ENCODE peak calls at places on chromosomes 4 and X, in four cellular contexts. One of them, this sample, is unnamed.

GRCh38 chr4:121594796-121595526 is 101.8 kb downstream of the ANXA5 start:
- DNase-seq in neural crest cell: no peak
- DNase-seq in lower leg skin: no peak
- DNase-seq in activated CD8-positive, alpha-beta T cell treated with anti-CD3 and anti-CD28 coated beads for 36 hours: no peak
- DNase-seq in this sample: no peak

GRCh38 chr4:129239088-129239487 is 143.1 kb downstream of the C4orf33 start:
- DNase-seq in lower leg skin: no peak
- DNase-seq in activated CD8-positive, alpha-beta T cell treated with anti-CD3 and anti-CD28 coated beads for 36 hours: no peak
- DNase-seq in neural crest cell: no peak
- DNase-seq in this sample: no peak

GRCh38 chr4:100113732-100114131 is 76.5 kb downstream of the DDIT4L start:
- DNase-seq in lower leg skin: no peak
- DNase-seq in activated CD8-positive, alpha-beta T cell treated with anti-CD3 and anti-CD28 coated beads for 36 hours: no peak
- DNase-seq in neural crest cell: no peak
- DNase-seq in this sample: no peak

GRCh38 chrX:152817082-152817744 is 13.3 kb downstream of the CETN2 start:
- DNase-seq in activated CD8-positive, alpha-beta T cell treated with anti-CD3 and anti-CD28 coated beads for 36 hours: peak
- DNase-seq in lower leg skin: no peak
- DNase-seq in neural crest cell: peak
- DNase-seq in this sample: peak

GRCh38 chr4:182518421-182518820 is 275.2 kb downstream of the TENM3 start:
- DNase-seq in lower leg skin: no peak
- DNase-seq in activated CD8-positive, alpha-beta T cell treated with anti-CD3 and anti-CD28 coated beads for 36 hours: no peak
- DNase-seq in neural crest cell: no peak
- DNase-seq in this sample: no peak

GRCh38 chr4:123699823-123700822 is 303.5 kb downstream of the SPRY1 start:
- DNase-seq in neural crest cell: peak
- DNase-seq in activated CD8-positive, alpha-beta T cell treated with anti-CD3 and anti-CD28 coated beads for 36 hours: no peak
- DNase-seq in lower leg skin: no peak
- DNase-seq in this sample: peak

GRCh38 chrX:45524296-45524695 is 323.6 kb upstream of the DIPK2B start:
- DNase-seq in activated CD8-positive, alpha-beta T cell treated with anti-CD3 and anti-CD28 coated beads for 36 hours: no peak
- DNase-seq in lower leg skin: no peak
- DNase-seq in neural crest cell: no peak
- DNase-seq in this sample: peak

GRCh38 chrX:47351706-47352105 is 18.7 kb upstream of the ZNF157 start:
- DNase-seq in activated CD8-positive, alpha-beta T cell treated with anti-CD3 and anti-CD28 coated beads for 36 hours: no peak
- DNase-seq in lower leg skin: no peak
- DNase-seq in neural crest cell: no peak
- DNase-seq in this sample: no peak

GRCh38 chr4:180281726-180282125 is 1961.5 kb upstream of the TENM3 start:
- DNase-seq in lower leg skin: no peak
- DNase-seq in neural crest cell: no peak
- DNase-seq in activated CD8-positive, alpha-beta T cell treated with anti-CD3 and anti-CD28 coated beads for 36 hours: no peak
- DNase-seq in this sample: no peak

GRCh38 chr4:98150092-98150761 is 7.0 kb upstream of the STPG2 start:
- DNase-seq in activated CD8-positive, alpha-beta T cell treated with anti-CD3 and anti-CD28 coated beads for 36 hours: no peak
- DNase-seq in lower leg skin: no peak
- DNase-seq in neural crest cell: no peak
- DNase-seq in this sample: no peak

GRCh38 chrX:120251471-120252011 is 929 bp downstream of the ZBTB33 start:
- DNase-seq in neural crest cell: peak
- DNase-seq in lower leg skin: no peak
- DNase-seq in activated CD8-positive, alpha-beta T cell treated with anti-CD3 and anti-CD28 coated beads for 36 hours: peak
- DNase-seq in this sample: no peak

GRCh38 chr4:182694551-182694950 is 222.6 kb downstream of the DCTD start:
- DNase-seq in activated CD8-positive, alpha-beta T cell treated with anti-CD3 and anti-CD28 coated beads for 36 hours: no peak
- DNase-seq in neural crest cell: no peak
- DNase-seq in lower leg skin: no peak
- DNase-seq in this sample: no peak

GRCh38 chr4:26700110-26700509 is 116.2 kb downstream of the TBC1D19 start:
- DNase-seq in lower leg skin: no peak
- DNase-seq in activated CD8-positive, alpha-beta T cell treated with anti-CD3 and anti-CD28 coated beads for 36 hours: no peak
- DNase-seq in neural crest cell: no peak
- DNase-seq in this sample: no peak

GRCh38 chr4:15295421-15296162 is 132.2 kb upstream of the C1QTNF7 start:
- DNase-seq in neural crest cell: no peak
- DNase-seq in activated CD8-positive, alpha-beta T cell treated with anti-CD3 and anti-CD28 coated beads for 36 hours: no peak
- DNase-seq in lower leg skin: no peak
- DNase-seq in this sample: no peak

GRCh38 chr4:86594559-86595425 is 677 bp downstream of the PTPN13 start:
- DNase-seq in neural crest cell: no peak
- DNase-seq in lower leg skin: peak
- DNase-seq in activated CD8-positive, alpha-beta T cell treated with anti-CD3 and anti-CD28 coated beads for 36 hours: peak
- DNase-seq in this sample: peak

GRCh38 chrX:33138677-33139249 is 72.6 kb downstream of the DMD start:
- DNase-seq in neural crest cell: no peak
- DNase-seq in activated CD8-positive, alpha-beta T cell treated with anti-CD3 and anti-CD28 coated beads for 36 hours: no peak
- DNase-seq in lower leg skin: no peak
- DNase-seq in this sample: no peak

GRCh38 chr4:144294211-144294610 is 153.7 kb upstream of the GYPA start:
- DNase-seq in neural crest cell: no peak
- DNase-seq in lower leg skin: no peak
- DNase-seq in activated CD8-positive, alpha-beta T cell treated with anti-CD3 and anti-CD28 coated beads for 36 hours: no peak
- DNase-seq in this sample: no peak

GRCh38 chr4:89492476-89493110 is 185.0 kb upstream of the GPRIN3 start:
- DNase-seq in activated CD8-positive, alpha-beta T cell treated with anti-CD3 and anti-CD28 coated beads for 36 hours: no peak
- DNase-seq in neural crest cell: no peak
- DNase-seq in lower leg skin: no peak
- DNase-seq in this sample: peak

GRCh38 chr4:176583278-176583677 is 209.4 kb downstream of the VEGFC start:
- DNase-seq in lower leg skin: no peak
- DNase-seq in neural crest cell: no peak
- DNase-seq in activated CD8-positive, alpha-beta T cell treated with anti-CD3 and anti-CD28 coated beads for 36 hours: no peak
- DNase-seq in this sample: no peak

GRCh38 chrX:39688576-39689373 is 409.0 kb downstream of the BCOR start:
- DNase-seq in neural crest cell: peak
- DNase-seq in activated CD8-positive, alpha-beta T cell treated with anti-CD3 and anti-CD28 coated beads for 36 hours: peak
- DNase-seq in lower leg skin: peak
- DNase-seq in this sample: no peak

GRCh38 chrX:13010546-13010945 is 33.9 kb downstream of the FAM9C start:
- DNase-seq in activated CD8-positive, alpha-beta T cell treated with anti-CD3 and anti-CD28 coated beads for 36 hours: no peak
- DNase-seq in neural crest cell: no peak
- DNase-seq in lower leg skin: no peak
- DNase-seq in this sample: no peak

GRCh38 chr4:153166971-153167501 is 37.2 kb upstream of the TRIM2 start:
- DNase-seq in lower leg skin: no peak
- DNase-seq in activated CD8-positive, alpha-beta T cell treated with anti-CD3 and anti-CD28 coated beads for 36 hours: no peak
- DNase-seq in neural crest cell: no peak
- DNase-seq in this sample: no peak

GRCh38 chrX:78650906-78651437 is 8.2 kb downstream of the RTL3 start:
- DNase-seq in lower leg skin: no peak
- DNase-seq in activated CD8-positive, alpha-beta T cell treated with anti-CD3 and anti-CD28 coated beads for 36 hours: peak
- DNase-seq in neural crest cell: no peak
- DNase-seq in this sample: no peak

GRCh38 chrX:153921511-153922285 is 4.4 kb downstream of the ARHGAP4 start:
- DNase-seq in lower leg skin: no peak
- DNase-seq in activated CD8-positive, alpha-beta T cell treated with anti-CD3 and anti-CD28 coated beads for 36 hours: no peak
- DNase-seq in neural crest cell: no peak
- DNase-seq in this sample: no peak

GRCh38 chr4:152696764-152697250 is 17.0 kb upstream of the TMEM154 start:
- DNase-seq in neural crest cell: peak
- DNase-seq in lower leg skin: no peak
- DNase-seq in activated CD8-positive, alpha-beta T cell treated with anti-CD3 and anti-CD28 coated beads for 36 hours: peak
- DNase-seq in this sample: no peak

DNA sequence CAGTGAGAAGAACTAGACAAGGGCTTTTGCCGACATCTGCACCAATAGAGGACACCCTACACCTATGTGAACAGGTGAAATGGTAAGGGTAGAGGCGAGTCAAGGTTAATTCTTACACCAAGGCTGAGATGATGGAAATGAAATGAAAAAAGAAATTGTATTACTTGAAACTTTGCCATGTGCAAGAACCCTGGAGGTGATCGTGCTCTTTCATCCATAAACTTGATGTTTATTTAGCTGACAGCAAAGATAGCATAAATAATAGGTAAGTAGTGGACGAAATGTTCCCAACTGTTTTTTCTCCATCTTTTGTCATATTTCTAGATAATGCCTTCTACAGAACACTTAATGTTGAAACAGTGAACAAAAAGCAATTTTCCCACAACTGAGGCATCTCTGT is 162.5 kb downstream of the BANK1 start:
- DNase-seq in neural crest cell: no peak
- DNase-seq in lower leg skin: no peak
- DNase-seq in activated CD8-positive, alpha-beta T cell treated with anti-CD3 and anti-CD28 coated beads for 36 hours: no peak
- DNase-seq in this sample: no peak
- TF ChIP-seq CTCF in neural crest cell: no peak
- TF ChIP-seq CTCF in lower leg skin: no peak
- TF ChIP-seq CTCF in activated CD8-positive, alpha-beta T cell treated with anti-CD3 and anti-CD28 coated beads for 36 hours: no peak
- TF ChIP-seq CTCF in this sample: no peak

DNA sequence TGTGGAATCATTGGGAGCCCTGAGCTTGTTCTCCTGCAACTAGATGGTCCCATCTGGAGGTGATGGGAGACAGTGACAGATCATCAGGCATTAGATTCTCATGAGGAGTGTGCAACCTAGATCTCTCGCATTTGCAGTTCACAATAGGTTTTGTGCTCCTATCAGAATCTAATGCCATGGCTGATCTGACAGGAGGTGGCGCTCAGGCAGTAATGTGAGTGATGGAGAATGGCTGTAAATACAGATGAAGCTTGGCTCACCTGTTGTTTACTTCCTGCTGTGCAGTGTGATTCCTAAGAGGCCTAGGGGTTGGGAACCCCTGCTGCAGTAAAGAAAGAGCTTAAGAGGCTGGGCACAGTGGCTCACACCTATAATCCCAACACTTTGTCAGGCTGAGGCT is 42.2 kb upstream of the PUDP start:
- DNase-seq in lower leg skin: no peak
- DNase-seq in activated CD8-positive, alpha-beta T cell treated with anti-CD3 and anti-CD28 coated beads for 36 hours: no peak
- DNase-seq in neural crest cell: no peak
- DNase-seq in this sample: no peak
- TF ChIP-seq CTCF in lower leg skin: no peak
- TF ChIP-seq CTCF in activated CD8-positive, alpha-beta T cell treated with anti-CD3 and anti-CD28 coated beads for 36 hours: no peak
- TF ChIP-seq CTCF in neural crest cell: no peak
- TF ChIP-seq CTCF in this sample: no peak

GRCh38 chrX:64642482-64642881 is 247.2 kb upstream of the MTMR8 start:
- DNase-seq in neural crest cell: no peak
- DNase-seq in lower leg skin: no peak
- DNase-seq in activated CD8-positive, alpha-beta T cell treated with anti-CD3 and anti-CD28 coated beads for 36 hours: peak
- DNase-seq in this sample: no peak
- TF ChIP-seq CTCF in neural crest cell: peak
- TF ChIP-seq CTCF in lower leg skin: no peak
- TF ChIP-seq CTCF in activated CD8-positive, alpha-beta T cell treated with anti-CD3 and anti-CD28 coated beads for 36 hours: no peak
- TF ChIP-seq CTCF in this sample: no peak

DNA sequence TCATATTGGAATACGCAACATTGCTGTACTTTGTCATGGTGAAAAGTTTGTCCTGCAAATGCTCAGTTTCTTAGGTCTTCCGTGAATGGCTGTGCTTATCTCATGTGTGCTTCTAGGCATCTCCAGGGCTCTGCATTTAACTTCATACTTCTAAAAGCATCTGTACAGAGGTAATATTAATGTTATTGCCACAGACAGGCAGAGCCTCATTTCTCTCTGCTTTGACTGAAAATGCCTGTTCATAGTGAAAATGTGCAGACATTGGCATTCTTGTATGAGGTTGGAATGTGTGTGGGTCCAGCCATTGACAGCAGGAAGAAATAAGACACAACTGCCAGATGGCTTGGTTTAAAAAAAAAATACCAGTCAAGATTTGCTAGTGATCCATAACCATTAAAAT is 140.1 kb upstream of the TTC29 start:
- DNase-seq in lower leg skin: no peak
- DNase-seq in activated CD8-positive, alpha-beta T cell treated with anti-CD3 and anti-CD28 coated beads for 36 hours: no peak
- DNase-seq in neural crest cell: no peak
- DNase-seq in this sample: no peak
- TF ChIP-seq CTCF in lower leg skin: no peak
- TF ChIP-seq CTCF in activated CD8-positive, alpha-beta T cell treated with anti-CD3 and anti-CD28 coated beads for 36 hours: no peak
- TF ChIP-seq CTCF in neural crest cell: no peak
- TF ChIP-seq CTCF in this sample: no peak

GRCh38 chr4:53702334-53703266 is 111.3 kb upstream of the LNX1 start:
- DNase-seq in lower leg skin: peak
- DNase-seq in neural crest cell: peak
- DNase-seq in activated CD8-positive, alpha-beta T cell treated with anti-CD3 and anti-CD28 coated beads for 36 hours: peak
- DNase-seq in this sample: no peak
- TF ChIP-seq CTCF in lower leg skin: no peak
- TF ChIP-seq CTCF in neural crest cell: peak
- TF ChIP-seq CTCF in activated CD8-positive, alpha-beta T cell treated with anti-CD3 and anti-CD28 coated beads for 36 hours: no peak
- TF ChIP-seq CTCF in this sample: peak

GRCh38 chr4:41060352-41061318 is 153.7 kb downstream of the APBB2 start:
- DNase-seq in neural crest cell: no peak
- DNase-seq in lower leg skin: no peak
- DNase-seq in activated CD8-positive, alpha-beta T cell treated with anti-CD3 and anti-CD28 coated beads for 36 hours: no peak
- DNase-seq in this sample: no peak
- TF ChIP-seq CTCF in neural crest cell: no peak
- TF ChIP-seq CTCF in lower leg skin: no peak
- TF ChIP-seq CTCF in activated CD8-positive, alpha-beta T cell treated with anti-CD3 and anti-CD28 coated beads for 36 hours: no peak
- TF ChIP-seq CTCF in this sample: no peak

DNA sequence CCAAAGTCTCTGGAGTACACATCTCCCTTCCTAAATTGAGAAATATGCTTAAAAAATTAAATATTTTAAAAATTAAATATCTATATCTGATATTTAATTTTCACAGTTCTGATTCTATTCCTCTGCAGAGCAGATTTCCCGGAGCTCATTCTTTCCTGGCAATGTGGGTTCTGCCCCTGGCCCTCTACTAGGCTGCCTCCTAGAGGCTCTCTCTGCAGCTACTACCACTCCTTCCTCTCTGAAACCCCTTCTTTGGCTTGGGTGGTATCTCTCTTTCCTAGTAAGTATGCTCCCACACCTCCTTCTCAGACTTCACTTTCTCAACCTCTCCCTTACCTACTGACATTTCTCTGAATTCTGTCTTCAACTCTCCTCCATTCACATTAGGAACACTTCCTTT is 45.3 kb downstream of the RPGR start:
- DNase-seq in neural crest cell: no peak
- DNase-seq in activated CD8-positive, alpha-beta T cell treated with anti-CD3 and anti-CD28 coated beads for 36 hours: no peak
- DNase-seq in lower leg skin: no peak
- DNase-seq in this sample: no peak
- TF ChIP-seq CTCF in neural crest cell: peak
- TF ChIP-seq CTCF in activated CD8-positive, alpha-beta T cell treated with anti-CD3 and anti-CD28 coated beads for 36 hours: no peak
- TF ChIP-seq CTCF in lower leg skin: no peak
- TF ChIP-seq CTCF in this sample: peak

This sample was measured in AG04450.